ENCODE peak calls at places on chromosomes 13 and 19, in eight cellular contexts. Z is tibial artery, L is Peyer's patch, E is iPS DF 6.9, N is IMR-90, U is ovary, R is mesenchymal stem cell, J is thoracic aorta. O is an unnamed sample.

GRCh38 chr13:89862691-89863036 is 1484.8 kb upstream of the MIR17HG start:
- DNase-seq in J (no peak), L (no peak), Z (no peak), E (no peak), U (no peak), R (no peak), N (no peak), O (no peak)

GRCh38 chr19:49855676-49856573 is 5.0 kb downstream of the PTOV1 start:
- DNase-seq in L (no peak), Z (no peak), J (no peak), R (no peak), N (no peak), E (no peak), U (peak; percentile 45), O (no peak)

GRCh38 chr13:78161266-78161665 is 242.6 kb upstream of the EDNRB start:
- DNase-seq in R (no peak), J (no peak), U (no peak), E (no peak), N (no peak), Z (no peak), L (no peak), O (no peak)

GRCh38 chr19:7257148-7258041 is 36.8 kb downstream of the INSR start:
- DNase-seq in E (no peak), U (peak; percentile 77), R (peak; percentile 28), Z (no peak), J (peak; percentile 4), L (peak; percentile 60), N (peak; percentile 67), O (peak; percentile 32)

GRCh38 chr19:45244133-45244532 is 1.1 kb downstream of the EXOC3L2 start:
- DNase-seq in L (no peak), Z (no peak), N (no peak), J (no peak), R (no peak), E (no peak), U (no peak), O (no peak)

GRCh38 chr13:47955836-47956235 is 45.2 kb downstream of the SUCLA2 start:
- DNase-seq in J (no peak), N (no peak), Z (no peak), U (no peak), L (no peak), R (no peak), E (no peak), O (no peak)

GRCh38 chr19:44925114-44925891 is 10.9 kb downstream of the APOC1 start:
- DNase-seq in N (peak; percentile 49), L (peak; percentile 87), U (peak; percentile 89), Z (peak; percentile 89), R (peak; percentile 81), J (no peak), E (no peak), O (peak; percentile 59)

GRCh38 chr13:45782327-45783045 is 69.1 kb downstream of the SIAH3 start:
- DNase-seq in L (no peak), Z (no peak), U (no peak), R (no peak), E (no peak), N (no peak), J (no peak), O (no peak)

GRCh38 chr19:3796358-3796757 is 10.2 kb upstream of the MATK start:
- DNase-seq in E (no peak), U (no peak), R (no peak), J (no peak), Z (no peak), N (no peak), L (no peak), O (no peak)

GRCh38 chr13:100881291-100881864 is 206.8 kb upstream of the TMTC4 start:
- DNase-seq in E (no peak), Z (no peak), U (no peak), J (no peak), R (peak; percentile 62), N (no peak), L (no peak), O (no peak)

GRCh38 chr13:94712287-94712811 is at the start of gene SOX21:
- DNase-seq in R (no peak), E (no peak), J (no peak), Z (no peak), N (no peak), U (no peak), L (no peak), O (no peak)

GRCh38 chr13:36251528-36251927 is 37.2 kb upstream of the SOHLH2 start:
- DNase-seq in Z (no peak), E (no peak), N (no peak), U (no peak), R (no peak), J (no peak), L (no peak), O (no peak)

GRCh38 chr13:64723735-64724134 is 2506.4 kb downstream of the PCDH9 start:
- DNase-seq in L (no peak), J (no peak), N (peak; percentile 94), R (peak; percentile 76), U (no peak), Z (no peak), E (no peak), O (no peak)

GRCh38 chr13:95569966-95570365 is 17.4 kb downstream of the CLDN10 start:
- DNase-seq in R (no peak), E (no peak), N (no peak), U (no peak), L (no peak), J (no peak), Z (no peak), O (no peak)

GRCh38 chr13:61664821-61665705 is 249.4 kb upstream of the PCDH20 start:
- DNase-seq in U (no peak), Z (no peak), J (no peak), N (no peak), L (no peak), E (no peak), R (no peak), O (no peak)

GRCh38 chr13:29597246-29597645 is 1.8 kb upstream of the SLC7A1 start:
- DNase-seq in L (no peak), J (no peak), E (no peak), Z (no peak), N (no peak), R (no peak), U (no peak), O (no peak)

GRCh38 chr13:24203726-24204295 is 43.3 kb downstream of the SPATA13 start:
- DNase-seq in E (no peak), U (no peak), Z (no peak), R (peak; percentile 44), J (no peak), N (peak; percentile 50), L (no peak), O (no peak)

GRCh38 chr13:22961835-22962537 is 218.8 kb upstream of the SGCG start:
- DNase-seq in R (no peak), N (no peak), E (no peak), Z (no peak), J (no peak), U (no peak), L (no peak), O (no peak)

GRCh38 chr13:39675904-39676303 is 20.4 kb downstream of the COG6 start:
- DNase-seq in R (no peak), J (no peak), Z (no peak), N (no peak), E (no peak), L (no peak), U (no peak), O (no peak)

GRCh38 chr19:12890787-12891552 is at the start of gene GCDH:
- DNase-seq in N (peak; percentile 98), E (peak; percentile 97), U (peak; percentile 96), L (peak; percentile 99), J (peak; percentile 95), Z (peak; percentile 99), R (peak; percentile 100), O (peak; percentile 99)
- H3K27ac ChIP-seq in N (peak within 1 kb of the TSS; percentile 3), E (no peak within 1 kb of the TSS), U (no peak within 1 kb of the TSS), L (peak within 1 kb of the TSS; percentile 83), J (peak within 1 kb of the TSS; percentile 55), Z (peak within 1 kb of the TSS; percentile 80), R (no peak within 1 kb of the TSS), O (peak within 1 kb of the TSS; percentile 77)

DNA sequence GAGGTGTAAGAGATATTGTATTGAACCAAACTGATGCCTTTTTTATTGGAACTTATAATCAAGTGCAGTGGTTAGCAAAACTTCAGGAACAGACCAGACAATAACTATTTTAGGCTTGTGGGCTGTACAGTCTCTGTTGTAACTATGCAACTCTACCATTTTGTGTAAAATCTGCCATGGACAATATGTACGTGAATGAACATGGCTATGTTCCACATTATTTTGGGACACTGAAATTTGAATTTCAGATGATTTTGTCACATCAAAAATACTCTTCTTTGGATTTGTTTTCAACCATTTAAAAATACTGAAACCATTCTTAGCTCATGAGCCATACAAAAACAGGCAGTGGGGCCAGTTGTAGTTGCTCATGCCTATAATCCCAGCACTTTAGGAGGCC is 27.9 kb upstream of the PEG3 start:
- DNase-seq in Z (no peak), N (no peak), R (no peak), J (no peak), L (no peak), E (no peak), U (no peak), O (no peak)
- H3K9me3 ChIP-seq in Z (no peaks in the 10 kb centered on the region), N (peaks cover 29% of the 10 kb centered on the region), R (peaks cover 33% of the 10 kb centered on the region), J (no peaks in the 10 kb centered on the region), L (no peaks in the 10 kb centered on the region), E (peaks cover 11% of the 10 kb centered on the region), U (no peaks in the 10 kb centered on the region), O (peaks cover 23% of the 10 kb centered on the region)

GRCh38 chr13:44117351-44117750 is 237.6 kb downstream of the LACC1 start:
- DNase-seq in L (no peak), E (no peak), J (no peak), R (peak; percentile 68), U (no peak), N (peak; percentile 48), Z (no peak), O (no peak)

GRCh38 chr13:44116562-44117315 is 237.0 kb downstream of the LACC1 start:
- DNase-seq in U (no peak), R (peak; percentile 63), Z (no peak), E (no peak), L (no peak), N (peak; percentile 18), J (no peak), O (no peak)

GRCh38 chr13:44125943-44126469 is 246.3 kb downstream of the LACC1 start:
- DNase-seq in J (no peak), R (no peak), E (no peak), Z (no peak), N (peak; percentile 93), L (no peak), U (no peak), O (no peak)

DNA sequence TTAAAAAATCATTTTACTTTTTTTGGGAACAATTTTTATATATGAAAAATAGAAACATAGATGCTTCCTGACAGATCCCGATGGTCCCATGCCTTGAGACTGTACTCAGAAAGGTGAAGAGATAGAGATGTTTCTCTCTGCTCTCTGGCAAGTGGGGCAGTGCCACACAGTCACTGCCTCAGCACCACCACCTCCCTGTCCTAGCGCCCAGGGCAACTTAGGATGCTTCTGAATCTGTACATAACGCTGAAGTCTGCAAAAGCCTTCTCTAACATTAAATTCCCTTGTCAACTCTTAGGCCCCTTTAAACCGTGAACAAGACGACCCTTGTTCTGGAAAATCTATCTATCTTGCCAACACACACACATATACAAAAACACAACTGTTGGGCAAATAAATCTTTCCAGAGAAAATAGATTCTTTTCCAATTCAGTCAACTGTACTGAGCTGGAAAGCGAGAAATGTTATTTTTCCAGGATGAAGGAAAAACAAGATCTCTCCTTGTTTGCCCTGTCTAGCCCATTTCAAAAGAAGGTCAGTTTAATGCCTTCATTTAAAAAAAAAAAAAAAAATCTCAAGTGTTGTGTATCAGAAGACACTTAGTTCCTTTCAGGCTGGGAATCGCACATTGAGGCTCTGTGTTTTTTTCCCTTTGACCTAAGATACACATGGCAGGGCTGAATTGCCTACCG is 241.3 kb downstream of the LACC1 start:
- DNase-seq in Z (no peak), L (no peak), U (no peak), E (no peak), J (no peak), R (no peak), N (no peak), O (no peak)
- H3K27ac ChIP-seq in Z (peak overlapping the region; percentile 60), L (no peak overlapping the region), U (no peak overlapping the region), E (no peak overlapping the region), J (peak overlapping the region; percentile 56), R (no peak overlapping the region), N (no peak overlapping the region), O (no peak overlapping the region)

GRCh38 chr19:12222980-12223630 is 60.2 kb downstream of the ZNF136 start:
- DNase-seq in Z (no peak), L (no peak), J (no peak), E (no peak), N (no peak), U (no peak), R (no peak), O (no peak)
- H3K9me3 ChIP-seq in Z (no peaks in the 10 kb centered on the region), L (peaks cover 2% of the 10 kb centered on the region), J (peaks cover 17% of the 10 kb centered on the region), E (no peaks in the 10 kb centered on the region), N (peaks cover 33% of the 10 kb centered on the region), U (no peaks in the 10 kb centered on the region), R (peaks cover 96% of the 10 kb centered on the region), O (peaks cover 11% of the 10 kb centered on the region)